ENCODE peak calls at places on chromosome 2, in four cellular contexts. C is hypothalamus, F is activated T-cell treated with anti-CD3 and anti-CD28 coated beads for 4 hours, S is adipocyte. W is an unnamed sample.

GRCh38 chr2:12990523-12990922 is 273.8 kb downstream of the TRIB2 start:
- DNase-seq in C (no peak), F (no peak), S (no peak), W (no peak)

GRCh38 chr2:46748121-46748520 is 167.5 kb downstream of the MCFD2 start:
- DNase-seq in C (no peak), F (no peak), S (no peak), W (no peak)

GRCh38 chr2:205259131-205259530 is 423.2 kb upstream of the NRP2 start:
- DNase-seq in C (no peak), F (no peak), S (peak; percentile 11), W (no peak)

GRCh38 chr2:42116195-42117181 is 52.7 kb upstream of the EML4 start:
- DNase-seq in C (no peak), F (no peak), S (peak; percentile 85), W (no peak)

GRCh38 chr2:219221956-219222518 is 3.3 kb upstream of the ABCB6 start:
- DNase-seq in C (no peak), F (no peak), S (no peak), W (no peak)

GRCh38 chr2:191699341-191699945 is 21.5 kb downstream of the NABP1 start:
- DNase-seq in C (no peak), F (no peak), S (no peak), W (no peak)

GRCh38 chr2:85548608-85548900 is 9.6 kb downstream of the MAT2A start:
- DNase-seq in C (no peak), F (no peak), S (no peak), W (no peak)

GRCh38 chr2:218255441-218255840 is 5.4 kb upstream of the GPBAR1 start:
- DNase-seq in C (no peak), F (no peak), S (no peak), W (no peak)

GRCh38 chr2:142286618-142287017 is 155.8 kb upstream of the LRP1B start:
- DNase-seq in C (no peak), F (no peak), S (no peak), W (no peak)